ENCODE peak calls at places on chromosomes 4 and X, in eight cellular contexts. One of them, this sample, is unnamed.

GRCh38 chr4:3371038-3371437 is 70.7 kb upstream of the HGFAC start:
- DNase-seq in SJSA1: no peak
- DNase-seq in trophoblast cell: no peak
- DNase-seq in aorta: no peak
- DNase-seq in CD4-positive, alpha-beta memory T cell: no peak
- DNase-seq in brain microvascular endothelial cell: no peak
- DNase-seq in upper lobe of right lung: no peak
- DNase-seq in PC-9: no peak
- DNase-seq in this sample: no peak

GRCh38 chr4:159677521-159677920 is 574.6 kb downstream of the RAPGEF2 start:
- DNase-seq in SJSA1: no peak
- DNase-seq in trophoblast cell: no peak
- DNase-seq in aorta: no peak
- DNase-seq in CD4-positive, alpha-beta memory T cell: no peak
- DNase-seq in brain microvascular endothelial cell: peak; percentile 27
- DNase-seq in upper lobe of right lung: no peak
- DNase-seq in PC-9: peak; percentile 52
- DNase-seq in this sample: no peak

GRCh38 chr4:159185593-159186023 is 82.7 kb downstream of the RAPGEF2 start:
- DNase-seq in SJSA1: no peak
- DNase-seq in trophoblast cell: no peak
- DNase-seq in aorta: no peak
- DNase-seq in CD4-positive, alpha-beta memory T cell: no peak
- DNase-seq in brain microvascular endothelial cell: no peak
- DNase-seq in upper lobe of right lung: no peak
- DNase-seq in PC-9: no peak
- DNase-seq in this sample: no peak

GRCh38 chrX:1658083-1658463 is 43.2 kb downstream of the ASMT start:
- DNase-seq in SJSA1: no peak
- DNase-seq in trophoblast cell: no peak
- DNase-seq in aorta: no peak
- DNase-seq in CD4-positive, alpha-beta memory T cell: peak; percentile 16
- DNase-seq in brain microvascular endothelial cell: no peak
- DNase-seq in upper lobe of right lung: no peak
- DNase-seq in PC-9: no peak
- DNase-seq in this sample: no peak

GRCh38 chr4:56372774-56373173 is 14.5 kb downstream of the AASDH start:
- DNase-seq in SJSA1: no peak
- DNase-seq in trophoblast cell: no peak
- DNase-seq in aorta: no peak
- DNase-seq in CD4-positive, alpha-beta memory T cell: no peak
- DNase-seq in brain microvascular endothelial cell: peak; percentile 4
- DNase-seq in upper lobe of right lung: no peak
- DNase-seq in PC-9: no peak
- DNase-seq in this sample: no peak

GRCh38 chrX:38561126-38561868 is at the start of gene TSPAN7:
- DNase-seq in SJSA1: peak; percentile 27
- DNase-seq in trophoblast cell: peak; percentile 70
- DNase-seq in aorta: peak; percentile 83
- DNase-seq in CD4-positive, alpha-beta memory T cell: peak; percentile 80
- DNase-seq in brain microvascular endothelial cell: peak; percentile 42
- DNase-seq in upper lobe of right lung: peak; percentile 91
- DNase-seq in PC-9: no peak
- DNase-seq in this sample: peak; percentile 84

GRCh38 chr4:65007841-65008439 is 598.7 kb upstream of the TECRL start:
- DNase-seq in SJSA1: peak; percentile 3
- DNase-seq in trophoblast cell: peak; percentile 47
- DNase-seq in aorta: no peak
- DNase-seq in CD4-positive, alpha-beta memory T cell: no peak
- DNase-seq in brain microvascular endothelial cell: peak; percentile 43
- DNase-seq in upper lobe of right lung: no peak
- DNase-seq in PC-9: no peak
- DNase-seq in this sample: no peak

GRCh38 chr4:26343041-26343403 is 22.2 kb downstream of the RBPJ start:
- DNase-seq in SJSA1: no peak
- DNase-seq in trophoblast cell: peak; percentile 52
- DNase-seq in aorta: no peak
- DNase-seq in CD4-positive, alpha-beta memory T cell: no peak
- DNase-seq in brain microvascular endothelial cell: no peak
- DNase-seq in upper lobe of right lung: no peak
- DNase-seq in PC-9: no peak
- DNase-seq in this sample: no peak

GRCh38 chrX:259692-260355 is 21.4 kb upstream of the PLCXD1 start:
- DNase-seq in SJSA1: no peak
- DNase-seq in trophoblast cell: no peak
- DNase-seq in aorta: no peak
- DNase-seq in CD4-positive, alpha-beta memory T cell: no peak
- DNase-seq in brain microvascular endothelial cell: no peak
- DNase-seq in upper lobe of right lung: peak; percentile 41
- DNase-seq in PC-9: peak; percentile 59
- DNase-seq in this sample: no peak

GRCh38 chr4:173169178-173169427 is 492 bp downstream of the GALNT7 start:
- DNase-seq in SJSA1: no peak
- DNase-seq in trophoblast cell: no peak
- DNase-seq in aorta: no peak
- DNase-seq in CD4-positive, alpha-beta memory T cell: no peak
- DNase-seq in brain microvascular endothelial cell: no peak
- DNase-seq in upper lobe of right lung: no peak
- DNase-seq in PC-9: no peak
- DNase-seq in this sample: no peak

GRCh38 chrX:13110427-13111324 is 66.3 kb upstream of the FAM9C start:
- DNase-seq in SJSA1: peak; percentile 38
- DNase-seq in trophoblast cell: peak; percentile 85
- DNase-seq in aorta: no peak
- DNase-seq in CD4-positive, alpha-beta memory T cell: no peak
- DNase-seq in brain microvascular endothelial cell: peak; percentile 95
- DNase-seq in upper lobe of right lung: no peak
- DNase-seq in PC-9: peak; percentile 83
- DNase-seq in this sample: no peak

GRCh38 chrX:130108647-130109428 is 1.5 kb downstream of the ELF4 start:
- DNase-seq in SJSA1: peak; percentile 50
- DNase-seq in trophoblast cell: peak; percentile 30
- DNase-seq in aorta: no peak
- DNase-seq in CD4-positive, alpha-beta memory T cell: peak; percentile 22
- DNase-seq in brain microvascular endothelial cell: no peak
- DNase-seq in upper lobe of right lung: peak; percentile 70
- DNase-seq in PC-9: peak; percentile 62
- DNase-seq in this sample: peak; percentile 45

GRCh38 chr4:169604131-169604900 is 8.1 kb downstream of the NEK1 start:
- DNase-seq in SJSA1: peak; percentile 48
- DNase-seq in trophoblast cell: no peak
- DNase-seq in aorta: no peak
- DNase-seq in CD4-positive, alpha-beta memory T cell: no peak
- DNase-seq in brain microvascular endothelial cell: peak; percentile 77
- DNase-seq in upper lobe of right lung: no peak
- DNase-seq in PC-9: no peak
- DNase-seq in this sample: no peak

GRCh38 chr4:73726000-73726399 is 14.4 kb upstream of the CXCL8 start:
- DNase-seq in SJSA1: peak; percentile 94
- DNase-seq in trophoblast cell: peak; percentile 86
- DNase-seq in aorta: no peak
- DNase-seq in CD4-positive, alpha-beta memory T cell: no peak
- DNase-seq in brain microvascular endothelial cell: peak; percentile 88
- DNase-seq in upper lobe of right lung: no peak
- DNase-seq in PC-9: peak; percentile 71
- DNase-seq in this sample: no peak

GRCh38 chr4:158826057-158826456 is 57.2 kb downstream of the FNIP2 start:
- DNase-seq in SJSA1: no peak
- DNase-seq in trophoblast cell: no peak
- DNase-seq in aorta: no peak
- DNase-seq in CD4-positive, alpha-beta memory T cell: no peak
- DNase-seq in brain microvascular endothelial cell: no peak
- DNase-seq in upper lobe of right lung: no peak
- DNase-seq in PC-9: no peak
- DNase-seq in this sample: no peak

GRCh38 chrX:102345916-102346315 is 93.9 kb downstream of the NXF2B start:
- DNase-seq in SJSA1: peak; percentile 26
- DNase-seq in trophoblast cell: peak; percentile 85
- DNase-seq in aorta: peak; percentile 71
- DNase-seq in CD4-positive, alpha-beta memory T cell: peak; percentile 46
- DNase-seq in brain microvascular endothelial cell: peak; percentile 59
- DNase-seq in upper lobe of right lung: no peak
- DNase-seq in PC-9: peak; percentile 21
- DNase-seq in this sample: peak; percentile 64

GRCh38 chr4:4519296-4519898 is 22.5 kb downstream of the STX18 start:
- DNase-seq in SJSA1: peak; percentile 6
- DNase-seq in trophoblast cell: peak; percentile 44
- DNase-seq in aorta: no peak
- DNase-seq in CD4-positive, alpha-beta memory T cell: no peak
- DNase-seq in brain microvascular endothelial cell: no peak
- DNase-seq in upper lobe of right lung: no peak
- DNase-seq in PC-9: no peak
- DNase-seq in this sample: no peak

GRCh38 chr4:169102011-169102410 is 92.0 kb upstream of the CBR4 start:
- DNase-seq in SJSA1: no peak
- DNase-seq in trophoblast cell: no peak
- DNase-seq in aorta: no peak
- DNase-seq in CD4-positive, alpha-beta memory T cell: no peak
- DNase-seq in brain microvascular endothelial cell: no peak
- DNase-seq in upper lobe of right lung: no peak
- DNase-seq in PC-9: no peak
- DNase-seq in this sample: no peak

GRCh38 chr4:20284990-20285389 is 33.3 kb downstream of the SLIT2 start:
- DNase-seq in SJSA1: no peak
- DNase-seq in trophoblast cell: peak; percentile 76
- DNase-seq in aorta: no peak
- DNase-seq in CD4-positive, alpha-beta memory T cell: no peak
- DNase-seq in brain microvascular endothelial cell: peak; percentile 85
- DNase-seq in upper lobe of right lung: no peak
- DNase-seq in PC-9: no peak
- DNase-seq in this sample: no peak

GRCh38 chrX:130994671-130995070 is 63.5 kb upstream of the ARHGAP36 start:
- DNase-seq in SJSA1: peak; percentile 1
- DNase-seq in trophoblast cell: peak; percentile 49
- DNase-seq in aorta: no peak
- DNase-seq in CD4-positive, alpha-beta memory T cell: peak; percentile 3
- DNase-seq in brain microvascular endothelial cell: peak; percentile 20
- DNase-seq in upper lobe of right lung: no peak
- DNase-seq in PC-9: no peak
- DNase-seq in this sample: no peak

GRCh38 chr4:46886711-46887110 is 22.3 kb downstream of the COX7B2 start:
- DNase-seq in SJSA1: no peak
- DNase-seq in trophoblast cell: peak; percentile 46
- DNase-seq in aorta: no peak
- DNase-seq in CD4-positive, alpha-beta memory T cell: no peak
- DNase-seq in brain microvascular endothelial cell: peak; percentile 29
- DNase-seq in upper lobe of right lung: no peak
- DNase-seq in PC-9: no peak
- DNase-seq in this sample: no peak

DNA sequence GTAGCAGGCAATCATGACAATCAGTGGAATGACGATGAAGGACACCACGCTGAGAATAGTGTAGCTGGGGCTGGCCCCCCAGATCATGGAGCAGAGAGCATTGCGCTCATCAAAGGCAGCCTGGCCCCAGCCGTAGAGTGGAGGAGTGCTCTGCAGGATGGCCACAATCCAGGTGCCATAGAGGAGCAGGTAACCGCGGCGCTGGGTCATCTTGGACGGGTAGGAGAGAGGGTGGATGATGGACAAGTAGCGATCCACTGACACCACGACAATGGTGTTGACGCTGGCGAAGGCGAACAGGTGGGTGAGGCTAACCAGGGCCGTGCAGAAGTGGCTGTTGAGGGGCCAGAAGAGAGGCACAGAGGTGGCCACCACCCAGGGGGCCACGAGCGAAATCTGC is 2.8 kb downstream of the GPR101 start:
- DNase-seq in SJSA1: no peak
- DNase-seq in trophoblast cell: no peak
- DNase-seq in aorta: no peak
- DNase-seq in CD4-positive, alpha-beta memory T cell: no peak
- DNase-seq in brain microvascular endothelial cell: no peak
- DNase-seq in upper lobe of right lung: no peak
- DNase-seq in PC-9: no peak
- DNase-seq in this sample: no peak
- H3K27me3 ChIP-seq in SJSA1: peaks cover 21% of the 10 kb centered on the region
- H3K27me3 ChIP-seq in trophoblast cell: peaks cover 44% of the 10 kb centered on the region
- H3K27me3 ChIP-seq in aorta: no peaks in the 10 kb centered on the region
- H3K27me3 ChIP-seq in CD4-positive, alpha-beta memory T cell: no peaks in the 10 kb centered on the region
- H3K27me3 ChIP-seq in brain microvascular endothelial cell: peaks cover 16% of the 10 kb centered on the region
- H3K27me3 ChIP-seq in upper lobe of right lung: peaks cover 24% of the 10 kb centered on the region
- H3K27me3 ChIP-seq in PC-9: peaks cover 62% of the 10 kb centered on the region
- H3K27me3 ChIP-seq in this sample: peaks cover 6% of the 10 kb centered on the region

DNA sequence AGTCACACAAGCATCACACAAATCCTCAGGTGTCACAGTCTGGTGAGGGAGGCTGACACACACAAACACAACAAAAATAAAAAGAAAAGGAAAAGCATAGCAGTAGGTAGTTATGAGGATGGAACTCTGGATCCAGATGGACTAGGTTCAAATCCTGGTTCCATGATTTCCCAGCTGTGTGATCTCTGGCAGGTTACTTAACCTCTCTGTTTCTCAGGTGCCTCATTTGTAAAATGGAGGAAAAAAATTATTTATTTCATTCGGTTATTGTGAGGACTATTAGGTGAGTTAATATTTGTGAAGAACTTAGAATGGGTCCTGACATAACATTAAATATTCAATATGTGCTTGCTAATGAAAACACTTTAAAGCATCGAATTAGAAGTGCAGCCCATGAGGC is 19.8 kb downstream of the GAGE1 start:
- DNase-seq in SJSA1: no peak
- DNase-seq in trophoblast cell: no peak
- DNase-seq in aorta: no peak
- DNase-seq in CD4-positive, alpha-beta memory T cell: no peak
- DNase-seq in brain microvascular endothelial cell: no peak
- DNase-seq in upper lobe of right lung: no peak
- DNase-seq in PC-9: no peak
- DNase-seq in this sample: no peak
- H3K27me3 ChIP-seq in SJSA1: no peaks in the 10 kb centered on the region
- H3K27me3 ChIP-seq in trophoblast cell: no peaks in the 10 kb centered on the region
- H3K27me3 ChIP-seq in aorta: no peaks in the 10 kb centered on the region
- H3K27me3 ChIP-seq in CD4-positive, alpha-beta memory T cell: no peaks in the 10 kb centered on the region
- H3K27me3 ChIP-seq in brain microvascular endothelial cell: no peaks in the 10 kb centered on the region
- H3K27me3 ChIP-seq in upper lobe of right lung: no peaks in the 10 kb centered on the region
- H3K27me3 ChIP-seq in PC-9: no peaks in the 10 kb centered on the region
- H3K27me3 ChIP-seq in this sample: no peaks in the 10 kb centered on the region

GRCh38 chr4:8853249-8853648 is 18.4 kb downstream of the HMX1 start:
- DNase-seq in SJSA1: no peak
- DNase-seq in trophoblast cell: no peak
- DNase-seq in aorta: no peak
- DNase-seq in CD4-positive, alpha-beta memory T cell: no peak
- DNase-seq in brain microvascular endothelial cell: no peak
- DNase-seq in upper lobe of right lung: no peak
- DNase-seq in PC-9: no peak
- DNase-seq in this sample: no peak
- H3K27me3 ChIP-seq in SJSA1: peaks cover 10% of the 10 kb centered on the region
- H3K27me3 ChIP-seq in trophoblast cell: peaks cover 34% of the 10 kb centered on the region
- H3K27me3 ChIP-seq in aorta: no peaks in the 10 kb centered on the region
- H3K27me3 ChIP-seq in CD4-positive, alpha-beta memory T cell: peaks cover 3% of the 10 kb centered on the region
- H3K27me3 ChIP-seq in brain microvascular endothelial cell: peaks cover 47% of the 10 kb centered on the region
- H3K27me3 ChIP-seq in upper lobe of right lung: peaks cover 78% of the 10 kb centered on the region
- H3K27me3 ChIP-seq in PC-9: peaks cover 88% of the 10 kb centered on the region
- H3K27me3 ChIP-seq in this sample: no peaks in the 10 kb centered on the region

DNA sequence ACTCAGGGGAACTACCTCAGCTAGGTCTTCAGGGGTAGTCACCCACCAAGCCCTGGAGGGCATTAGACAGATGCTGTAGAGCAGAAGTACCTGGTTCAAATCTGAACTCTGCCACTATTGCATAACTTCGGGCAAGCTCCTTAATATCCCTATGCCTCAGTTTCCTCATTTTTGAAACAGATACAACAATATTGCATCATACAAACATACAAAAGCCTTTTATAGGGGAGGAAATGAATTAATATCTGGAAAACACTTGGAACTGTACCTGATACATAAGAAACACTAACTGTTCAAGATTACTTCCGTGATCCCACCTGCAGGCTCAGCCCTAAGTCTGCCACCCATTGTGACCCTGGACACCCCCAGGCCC is 166.0 kb downstream of the EFNB1 start:
- DNase-seq in SJSA1: no peak
- DNase-seq in trophoblast cell: no peak
- DNase-seq in aorta: no peak
- DNase-seq in CD4-positive, alpha-beta memory T cell: no peak
- DNase-seq in brain microvascular endothelial cell: no peak
- DNase-seq in upper lobe of right lung: no peak
- DNase-seq in PC-9: no peak
- DNase-seq in this sample: no peak
- H3K27me3 ChIP-seq in SJSA1: no peaks in the 10 kb centered on the region
- H3K27me3 ChIP-seq in trophoblast cell: no peaks in the 10 kb centered on the region
- H3K27me3 ChIP-seq in aorta: no peaks in the 10 kb centered on the region
- H3K27me3 ChIP-seq in CD4-positive, alpha-beta memory T cell: no peaks in the 10 kb centered on the region
- H3K27me3 ChIP-seq in brain microvascular endothelial cell: no peaks in the 10 kb centered on the region
- H3K27me3 ChIP-seq in upper lobe of right lung: no peaks in the 10 kb centered on the region
- H3K27me3 ChIP-seq in PC-9: no peaks in the 10 kb centered on the region
- H3K27me3 ChIP-seq in this sample: no peaks in the 10 kb centered on the region

This sample was measured in naive thymus-derived CD4-positive, alpha-beta T cell.